ENCODE peak calls at places on chromosomes 2 and 18, in five cellular contexts. One of them, this sample, is unnamed. For H3K4me1 and H3K9me3, the result is how much of the 10 kb centered on the place peaks cover.

GRCh38 chr2:233819884-233820765 is 34.2 kb downstream of the HJURP start:
- DNase-seq in left lung: no peak
- DNase-seq in CD8-positive, alpha-beta T cell: no peak
- DNase-seq in prostate gland: no peak
- DNase-seq in aorta: peak
- DNase-seq in this sample: peak

GRCh38 chr2:38720613-38721241 is 30.4 kb downstream of the SRSF7 start:
- DNase-seq in aorta: peak
- DNase-seq in prostate gland: peak
- DNase-seq in left lung: peak
- DNase-seq in CD8-positive, alpha-beta T cell: no peak
- DNase-seq in this sample: peak

GRCh38 chr18:32548688-32549087 is 78.0 kb upstream of the GAREM1 start:
- DNase-seq in left lung: no peak
- DNase-seq in aorta: no peak
- DNase-seq in CD8-positive, alpha-beta T cell: no peak
- DNase-seq in prostate gland: no peak
- DNase-seq in this sample: no peak

GRCh38 chr2:121810959-121811853 is 55.8 kb downstream of the TSN start:
- DNase-seq in prostate gland: peak
- DNase-seq in left lung: no peak
- DNase-seq in CD8-positive, alpha-beta T cell: no peak
- DNase-seq in aorta: no peak
- DNase-seq in this sample: peak

GRCh38 chr2:29611261-29611660 is 310.1 kb downstream of the ALK start:
- DNase-seq in prostate gland: no peak
- DNase-seq in aorta: no peak
- DNase-seq in left lung: no peak
- DNase-seq in CD8-positive, alpha-beta T cell: no peak
- DNase-seq in this sample: no peak

GRCh38 chr2:110903548-110903947 is 171.2 kb downstream of the ACOXL start:
- DNase-seq in prostate gland: peak
- DNase-seq in CD8-positive, alpha-beta T cell: no peak
- DNase-seq in left lung: no peak
- DNase-seq in aorta: no peak
- DNase-seq in this sample: no peak

GRCh38 chr2:56589820-56590219 is 406.0 kb downstream of the CCDC85A start:
- DNase-seq in prostate gland: no peak
- DNase-seq in CD8-positive, alpha-beta T cell: no peak
- DNase-seq in left lung: no peak
- DNase-seq in aorta: no peak
- DNase-seq in this sample: no peak

GRCh38 chr2:100893753-100894530 is 74.0 kb downstream of the NPAS2 start:
- DNase-seq in left lung: no peak
- DNase-seq in prostate gland: no peak
- DNase-seq in CD8-positive, alpha-beta T cell: no peak
- DNase-seq in aorta: no peak
- DNase-seq in this sample: no peak

GRCh38 chr18:77055429-77056310 is 76.9 kb downstream of the MBP start:
- DNase-seq in aorta: peak
- DNase-seq in left lung: peak
- DNase-seq in CD8-positive, alpha-beta T cell: no peak
- DNase-seq in prostate gland: no peak
- DNase-seq in this sample: no peak

GRCh38 chr2:132670961-132671781 is 1.2 kb upstream of the LYPD1 start:
- DNase-seq in left lung: no peak
- DNase-seq in prostate gland: no peak
- DNase-seq in CD8-positive, alpha-beta T cell: no peak
- DNase-seq in aorta: no peak
- DNase-seq in this sample: peak

GRCh38 chr2:186535861-186536260 is 49.8 kb downstream of the ZC3H15 start:
- DNase-seq in CD8-positive, alpha-beta T cell: no peak
- DNase-seq in left lung: no peak
- DNase-seq in aorta: no peak
- DNase-seq in prostate gland: no peak
- DNase-seq in this sample: no peak

GRCh38 chr2:60441791-60442190 is 111.7 kb downstream of the BCL11A start:
- DNase-seq in aorta: no peak
- DNase-seq in CD8-positive, alpha-beta T cell: no peak
- DNase-seq in left lung: no peak
- DNase-seq in prostate gland: no peak
- DNase-seq in this sample: peak

GRCh38 chr2:196131384-196131861 is 40.0 kb downstream of the STK17B start:
- DNase-seq in CD8-positive, alpha-beta T cell: peak
- DNase-seq in left lung: no peak
- DNase-seq in aorta: peak
- DNase-seq in prostate gland: peak
- DNase-seq in this sample: peak

GRCh38 chr2:25032901-25033300 is 9.0 kb upstream of the EFR3B start:
- DNase-seq in aorta: no peak
- DNase-seq in left lung: no peak
- DNase-seq in prostate gland: no peak
- DNase-seq in CD8-positive, alpha-beta T cell: no peak
- DNase-seq in this sample: no peak

GRCh38 chr2:8253781-8254180 is 428.1 kb upstream of the ID2 start:
- DNase-seq in left lung: no peak
- DNase-seq in CD8-positive, alpha-beta T cell: no peak
- DNase-seq in prostate gland: no peak
- DNase-seq in aorta: no peak
- DNase-seq in this sample: no peak

GRCh38 chr18:39274535-39274934 is 1708.9 kb upstream of the CELF4 start:
- DNase-seq in CD8-positive, alpha-beta T cell: no peak
- DNase-seq in left lung: no peak
- DNase-seq in prostate gland: no peak
- DNase-seq in aorta: no peak
- DNase-seq in this sample: peak

GRCh38 chr2:241019441-241020139 is 21.2 kb downstream of the SNED1 start:
- DNase-seq in prostate gland: no peak
- DNase-seq in aorta: no peak
- DNase-seq in left lung: no peak
- DNase-seq in CD8-positive, alpha-beta T cell: no peak
- DNase-seq in this sample: no peak

GRCh38 chr2:74735544-74735943 is 81.5 kb downstream of the SEMA4F start:
- DNase-seq in prostate gland: no peak
- DNase-seq in left lung: no peak
- DNase-seq in aorta: no peak
- DNase-seq in CD8-positive, alpha-beta T cell: no peak
- DNase-seq in this sample: no peak

GRCh38 chr18:21386523-21387240 is 144.7 kb downstream of the GREB1L start:
- DNase-seq in left lung: no peak
- DNase-seq in CD8-positive, alpha-beta T cell: no peak
- DNase-seq in aorta: no peak
- DNase-seq in prostate gland: no peak
- DNase-seq in this sample: no peak

GRCh38 chr2:207289295-207290018 is 123.7 kb upstream of the KLF7 start:
- DNase-seq in left lung: no peak
- DNase-seq in CD8-positive, alpha-beta T cell: no peak
- DNase-seq in prostate gland: peak
- DNase-seq in aorta: no peak
- DNase-seq in this sample: no peak

GRCh38 chr2:217106650-217107014 is 246.8 kb upstream of the TNP1 start:
- DNase-seq in prostate gland: no peak
- DNase-seq in CD8-positive, alpha-beta T cell: no peak
- DNase-seq in aorta: no peak
- DNase-seq in left lung: no peak
- DNase-seq in this sample: peak

GRCh38 chr18:2302628-2303516 is 268.4 kb downstream of the METTL4 start:
- DNase-seq in CD8-positive, alpha-beta T cell: no peak
- DNase-seq in left lung: no peak
- DNase-seq in prostate gland: no peak
- DNase-seq in aorta: no peak
- DNase-seq in this sample: peak

GRCh38 chr18:11951390-11951851 is 29.9 kb upstream of the IMPA2 start:
- DNase-seq in CD8-positive, alpha-beta T cell: no peak
- DNase-seq in aorta: no peak
- DNase-seq in prostate gland: no peak
- DNase-seq in left lung: no peak
- DNase-seq in this sample: no peak

GRCh38 chr2:26913599-26914285 is 56.7 kb upstream of the MAPRE3 start:
- DNase-seq in CD8-positive, alpha-beta T cell: no peak
- DNase-seq in prostate gland: no peak
- DNase-seq in left lung: no peak
- DNase-seq in aorta: no peak
- DNase-seq in this sample: peak

GRCh38 chr2:151506170-151506569 is 96.5 kb downstream of the RIF1 start:
- DNase-seq in aorta: no peak
- DNase-seq in CD8-positive, alpha-beta T cell: no peak
- DNase-seq in prostate gland: no peak
- DNase-seq in left lung: no peak
- DNase-seq in this sample: no peak

GRCh38 chr2:232410238-232410900 is 3.7 kb downstream of the ALPG start:
- DNase-seq in prostate gland: no peak
- DNase-seq in left lung: no peak
- DNase-seq in CD8-positive, alpha-beta T cell: no peak
- DNase-seq in aorta: no peak
- DNase-seq in this sample: no peak

GRCh38 chr2:74831693-74832530 is 2.0 kb upstream of the HK2 start:
- DNase-seq in aorta: no peak
- DNase-seq in left lung: no peak
- DNase-seq in prostate gland: no peak
- DNase-seq in CD8-positive, alpha-beta T cell: no peak
- DNase-seq in this sample: peak

GRCh38 chr2:1147873-1148612 is 197.4 kb downstream of the SNTG2 start:
- DNase-seq in left lung: no peak
- DNase-seq in aorta: no peak
- DNase-seq in prostate gland: no peak
- DNase-seq in CD8-positive, alpha-beta T cell: no peak
- DNase-seq in this sample: no peak

GRCh38 chr2:96325038-96325883 is at the start of gene ITPRIPL1:
- DNase-seq in CD8-positive, alpha-beta T cell: peak
- DNase-seq in left lung: no peak
- DNase-seq in aorta: no peak
- DNase-seq in prostate gland: no peak
- DNase-seq in this sample: no peak
- H3K4me1 ChIP-seq in CD8-positive, alpha-beta T cell: under half
- H3K4me1 ChIP-seq in left lung: under half
- H3K4me1 ChIP-seq in aorta: under half
- H3K4me1 ChIP-seq in prostate gland: under half
- H3K4me1 ChIP-seq in this sample: under half

GRCh38 chr18:36481201-36481657 is 183.7 kb downstream of the FHOD3 start:
- DNase-seq in left lung: no peak
- DNase-seq in prostate gland: no peak
- DNase-seq in CD8-positive, alpha-beta T cell: no peak
- DNase-seq in aorta: no peak
- DNase-seq in this sample: no peak

GRCh38 chr18:36476433-36476832 is 178.9 kb downstream of the FHOD3 start:
- DNase-seq in prostate gland: no peak
- DNase-seq in CD8-positive, alpha-beta T cell: no peak
- DNase-seq in aorta: no peak
- DNase-seq in left lung: no peak
- DNase-seq in this sample: no peak

GRCh38 chr18:36481935-36482334 is 184.4 kb downstream of the FHOD3 start:
- DNase-seq in aorta: no peak
- DNase-seq in CD8-positive, alpha-beta T cell: no peak
- DNase-seq in prostate gland: no peak
- DNase-seq in left lung: no peak
- DNase-seq in this sample: no peak

DNA sequence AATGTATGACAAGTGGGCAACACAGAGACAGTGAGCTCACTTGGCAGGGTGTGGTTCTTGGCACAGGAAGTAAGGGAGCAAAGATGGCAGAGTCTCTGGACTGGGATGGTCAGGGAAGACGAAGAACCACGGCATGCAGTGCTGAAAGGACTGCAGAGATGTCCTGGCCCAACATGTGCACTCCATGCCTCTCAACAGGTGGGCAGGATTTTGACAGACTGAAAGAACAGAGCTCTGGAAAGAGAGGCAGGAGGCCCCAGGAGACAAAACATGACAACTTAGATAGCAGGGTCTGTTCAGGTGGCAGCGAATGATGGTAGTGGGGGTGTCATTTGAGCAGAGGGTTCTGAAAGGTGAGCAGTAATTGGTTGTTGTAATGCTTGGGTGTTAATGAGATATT is 180.3 kb downstream of the FHOD3 start:
- DNase-seq in left lung: no peak
- DNase-seq in aorta: no peak
- DNase-seq in CD8-positive, alpha-beta T cell: no peak
- DNase-seq in prostate gland: no peak
- DNase-seq in this sample: no peak
- H3K9me3 ChIP-seq in left lung: under half
- H3K9me3 ChIP-seq in aorta: under half
- H3K9me3 ChIP-seq in CD8-positive, alpha-beta T cell: under half
- H3K9me3 ChIP-seq in prostate gland: under half
- H3K9me3 ChIP-seq in this sample: under half

GRCh38 chr2:189409136-189409535 is 32.1 kb upstream of the WDR75 start:
- DNase-seq in CD8-positive, alpha-beta T cell: no peak
- DNase-seq in prostate gland: no peak
- DNase-seq in aorta: no peak
- DNase-seq in left lung: no peak
- DNase-seq in this sample: peak

GRCh38 chr2:189407944-189408209 is 33.4 kb upstream of the WDR75 start:
- DNase-seq in aorta: no peak
- DNase-seq in left lung: no peak
- DNase-seq in CD8-positive, alpha-beta T cell: no peak
- DNase-seq in prostate gland: no peak
- DNase-seq in this sample: no peak

GRCh38 chr2:189407161-189407943 is 33.9 kb upstream of the WDR75 start:
- DNase-seq in aorta: no peak
- DNase-seq in prostate gland: no peak
- DNase-seq in left lung: no peak
- DNase-seq in CD8-positive, alpha-beta T cell: no peak
- DNase-seq in this sample: peak

GRCh38 chr2:189408294-189408693 is 33.0 kb upstream of the WDR75 start:
- DNase-seq in prostate gland: no peak
- DNase-seq in aorta: no peak
- DNase-seq in left lung: no peak
- DNase-seq in CD8-positive, alpha-beta T cell: no peak
- DNase-seq in this sample: no peak

GRCh38 chr2:189406612-189407011 is 34.7 kb upstream of the WDR75 start:
- DNase-seq in aorta: no peak
- DNase-seq in CD8-positive, alpha-beta T cell: no peak
- DNase-seq in left lung: no peak
- DNase-seq in prostate gland: no peak
- DNase-seq in this sample: peak
- H3K4me3 ChIP-seq in aorta: no peak
- H3K4me3 ChIP-seq in CD8-positive, alpha-beta T cell: no peak
- H3K4me3 ChIP-seq in left lung: no peak
- H3K4me3 ChIP-seq in prostate gland: no peak
- H3K4me3 ChIP-seq in this sample: no peak

GRCh38 chr2:134669731-134670669 is 48.8 kb downstream of the TMEM163 start:
- DNase-seq in left lung: peak
- DNase-seq in CD8-positive, alpha-beta T cell: peak
- DNase-seq in aorta: no peak
- DNase-seq in prostate gland: no peak
- DNase-seq in this sample: no peak

GRCh38 chr2:134671498-134671897 is 47.3 kb downstream of the TMEM163 start:
- DNase-seq in aorta: no peak
- DNase-seq in left lung: no peak
- DNase-seq in prostate gland: no peak
- DNase-seq in CD8-positive, alpha-beta T cell: no peak
- DNase-seq in this sample: no peak

GRCh38 chr2:134667541-134667940 is 51.3 kb downstream of the TMEM163 start:
- DNase-seq in aorta: no peak
- DNase-seq in left lung: no peak
- DNase-seq in prostate gland: no peak
- DNase-seq in CD8-positive, alpha-beta T cell: no peak
- DNase-seq in this sample: no peak

GRCh38 chr2:134668821-134669220 is 50.0 kb downstream of the TMEM163 start:
- DNase-seq in prostate gland: no peak
- DNase-seq in CD8-positive, alpha-beta T cell: peak
- DNase-seq in left lung: peak
- DNase-seq in aorta: no peak
- DNase-seq in this sample: no peak

GRCh38 chr2:134670955-134671354 is 47.8 kb downstream of the TMEM163 start:
- DNase-seq in CD8-positive, alpha-beta T cell: no peak
- DNase-seq in left lung: peak
- DNase-seq in prostate gland: no peak
- DNase-seq in aorta: no peak
- DNase-seq in this sample: no peak
- H3K4me1 ChIP-seq in CD8-positive, alpha-beta T cell: half or more
- H3K4me1 ChIP-seq in left lung: under half
- H3K4me1 ChIP-seq in prostate gland: under half
- H3K4me1 ChIP-seq in aorta: under half
- H3K4me1 ChIP-seq in this sample: under half

This sample was measured in adipocyte.